ENCODE peak calls at places on chromosomes 2 and 18, in four cellular contexts. Z is heart left ventricle, X is AG04450, M is AG10803. K is an unnamed sample.
A peak's percentile ranks its signal among the peaks of the same experiment; 100 is the strongest.

GRCh38 chr2:186887107-186888090 is 38.4 kb upstream of the ZSWIM2 start:
- DNase-seq in M (peak; percentile 51), X (no peak), Z (peak; percentile 58), K (no peak)

GRCh38 chr18:37541517-37541916 is 24.1 kb downstream of the CELF4 start:
- DNase-seq in Z (no peak), X (no peak), M (no peak), K (no peak)

GRCh38 chr2:26483027-26483326 is 5.1 kb upstream of the OTOF start:
- DNase-seq in Z (no peak), M (no peak), X (no peak), K (no peak)

GRCh38 chr2:239223330-239224248 is 177.2 kb downstream of the HDAC4 start:
- DNase-seq in Z (no peak), X (no peak), M (peak; percentile 90), K (peak; percentile 49)

GRCh38 chr18:55790296-55790695 is 202.3 kb upstream of the TCF4 start:
- DNase-seq in X (peak; percentile 61), Z (no peak), M (peak; percentile 89), K (peak; percentile 88)

GRCh38 chr18:10167759-10168158 is 253.9 kb downstream of the VAPA start:
- DNase-seq in M (no peak), X (no peak), Z (no peak), K (no peak)

GRCh38 chr2:143525006-143525405 is 395.8 kb downstream of the ARHGAP15 start:
- DNase-seq in M (peak; percentile 73), Z (no peak), X (no peak), K (peak; percentile 29)

GRCh38 chr18:37464287-37464686 is 101.3 kb downstream of the CELF4 start:
- DNase-seq in Z (no peak), M (no peak), X (no peak), K (no peak)

GRCh38 chr2:24429711-24430110 is 61.3 kb upstream of the NCOA1 start:
- DNase-seq in X (no peak), Z (no peak), M (peak; percentile 22), K (peak; percentile 90)

GRCh38 chr2:239229545-239230279 is 171.1 kb downstream of the HDAC4 start:
- DNase-seq in X (no peak), Z (no peak), M (no peak), K (no peak)

GRCh38 chr18:2906522-2907458 is 60.0 kb downstream of the EMILIN2 start:
- DNase-seq in Z (peak; percentile 69), M (no peak), X (no peak), K (no peak)

GRCh38 chr2:146984014-146984413 is 860.8 kb upstream of the ACVR2A start:
- DNase-seq in X (no peak), Z (no peak), M (no peak), K (no peak)

GRCh38 chr2:45929674-45930395 is 278.4 kb downstream of the PRKCE start:
- DNase-seq in Z (no peak), M (no peak), X (no peak), K (no peak)

GRCh38 chr2:32931945-32932709 is 14.6 kb upstream of the LTBP1 start:
- DNase-seq in Z (no peak), M (no peak), X (no peak), K (no peak)

GRCh38 chr2:186058604-186059003 is 320.0 kb downstream of the FSIP2 start:
- DNase-seq in Z (no peak), M (no peak), X (no peak), K (no peak)

GRCh38 chr2:12455626-12456025 is 261.1 kb upstream of the TRIB2 start:
- DNase-seq in X (no peak), M (peak; percentile 80), Z (no peak), K (no peak)

GRCh38 chr2:72198532-72199241 is 51.0 kb upstream of the CYP26B1 start:
- DNase-seq in Z (no peak), M (peak; percentile 78), X (no peak), K (peak; percentile 59)

GRCh38 chr2:20186078-20186854 is 38.7 kb downstream of the SDC1 start:
- DNase-seq in X (no peak), Z (no peak), M (no peak), K (peak; percentile 75)

GRCh38 chr2:70901235-70902066 is 34.2 kb upstream of the ATP6V1B1 start:
- DNase-seq in M (peak; percentile 45), Z (no peak), X (no peak), K (peak; percentile 37)

GRCh38 chr2:121049141-121049540 is 235.9 kb downstream of the TFCP2L1 start:
- DNase-seq in M (no peak), Z (no peak), X (no peak), K (no peak)

GRCh38 chr2:121045245-121045644 is 239.8 kb downstream of the TFCP2L1 start:
- DNase-seq in M (no peak), Z (no peak), X (no peak), K (no peak)

GRCh38 chr2:121046335-121046734 is 238.7 kb downstream of the TFCP2L1 start:
- DNase-seq in M (peak; percentile 38), X (no peak), Z (no peak), K (no peak)

GRCh38 chr2:121049921-121050585 is 234.9 kb downstream of the TFCP2L1 start:
- DNase-seq in Z (no peak), X (no peak), M (no peak), K (no peak)

GRCh38 chr2:121047383-121047782 is 237.6 kb downstream of the TFCP2L1 start:
- DNase-seq in M (no peak), X (no peak), Z (no peak), K (no peak)
- H3K4me3 ChIP-seq in M (no peak overlapping the region), X (no peak overlapping the region), Z (no peak overlapping the region), K (no peak overlapping the region)

GRCh38 chr2:9970386-9971044 is 19.0 kb downstream of the GRHL1 start:
- DNase-seq in Z (no peak), X (no peak), M (peak; percentile 16), K (no peak)
- TF ChIP-seq CTCF in Z (no peak), X (no peak), M (no peak), K (no peak)

DNA sequence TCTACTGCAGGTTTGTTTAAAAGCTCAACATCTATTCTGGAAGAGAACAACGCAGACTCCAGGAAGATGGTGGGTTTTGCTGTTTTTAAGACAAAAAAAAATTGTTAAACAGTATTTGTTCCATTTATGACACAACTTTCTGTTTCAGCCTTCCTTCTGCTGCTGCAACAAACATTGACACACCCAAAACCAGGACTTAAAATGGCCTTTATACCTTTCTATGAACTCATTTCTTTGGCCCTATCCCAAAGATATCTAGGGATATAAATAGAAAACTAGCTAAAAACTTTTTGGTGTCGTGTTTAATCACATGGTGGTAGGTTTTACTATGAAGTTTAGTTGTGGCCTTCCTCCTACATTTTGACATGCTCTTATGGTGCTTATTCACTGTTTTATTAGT is 964 bp upstream of the GALNT3 start:
- DNase-seq in X (no peak), M (no peak), Z (no peak), K (peak; percentile 28)
- H3K4me3 ChIP-seq in X (no peak overlapping the region), M (no peak overlapping the region), Z (peak overlapping the region; percentile 58), K (peak overlapping the region; percentile 56)

GRCh38 chr2:139916822-139917221 is 1136.6 kb upstream of the NXPH2 start:
- DNase-seq in M (no peak), X (no peak), Z (no peak), K (no peak)
- TF ChIP-seq CTCF in M (no peak), X (no peak), Z (no peak), K (no peak)

DNA sequence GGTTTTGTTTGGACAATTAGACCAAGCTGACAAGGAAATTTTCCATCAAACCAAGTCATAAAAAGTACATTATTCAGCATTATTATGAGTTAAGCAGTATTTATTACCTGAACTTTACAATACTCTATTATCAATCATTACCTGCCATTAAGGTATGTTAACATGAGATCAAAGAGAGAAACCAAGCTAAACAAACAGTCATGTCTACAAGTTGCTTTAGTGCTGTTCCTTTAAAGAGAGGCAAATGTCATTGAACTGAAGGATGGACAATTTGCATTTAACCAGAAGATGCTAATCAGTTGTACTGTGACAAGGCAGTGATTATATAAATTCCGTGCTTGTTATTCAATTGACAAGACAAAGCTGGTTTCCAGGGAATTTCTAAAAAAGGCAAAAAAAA is 382.5 kb downstream of the LNPK start:
- DNase-seq in X (no peak), Z (no peak), M (no peak), K (no peak)
- H3K4me3 ChIP-seq in X (no peak overlapping the region), Z (no peak overlapping the region), M (no peak overlapping the region), K (no peak overlapping the region)

DNA sequence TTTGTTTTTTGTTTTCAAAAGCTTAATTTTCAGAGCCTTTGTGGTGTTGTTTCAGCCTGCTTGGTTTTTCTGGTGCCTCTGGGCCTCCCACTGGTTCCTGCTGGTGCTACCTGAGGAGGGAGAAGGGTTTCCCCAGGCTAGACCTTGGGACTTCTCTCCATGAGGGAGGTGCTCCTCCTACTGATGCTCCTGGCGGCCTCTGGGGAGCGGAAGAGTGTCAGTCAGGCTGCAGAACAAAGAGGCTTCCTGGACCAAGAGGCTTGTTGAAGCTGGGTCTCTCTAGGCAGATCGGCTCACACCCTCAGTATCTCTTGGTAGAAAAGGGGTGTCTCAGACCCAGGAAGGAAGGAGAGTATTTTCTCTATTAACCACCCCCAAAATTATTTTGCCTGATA is 32.2 kb downstream of the RFX8 start:
- DNase-seq in Z (no peak), X (no peak), M (peak; percentile 21), K (no peak)
- TF ChIP-seq CTCF in Z (no peak), X (peak; percentile 16), M (peak; percentile 9), K (peak; percentile 34)